ENCODE peak calls at places on chromosomes 2 and 18, in six cellular contexts. M is effector memory CD4-positive, alpha-beta T cell; X is psoas muscle; H is fibroblast of the aortic adventitia; U is NT2/D1; T is Jurkat, Clone E6-1. I is an unnamed sample.

GRCh38 chr2:79596403-79596802 is 83.6 kb downstream of the CTNNA2 start:
- DNase-seq in M (no peak), U (peak), T (no peak), X (no peak), H (no peak), I (no peak)

GRCh38 chr18:41842886-41843285 is 112.1 kb upstream of the PIK3C3 start:
- DNase-seq in M (no peak), T (no peak), H (no peak), X (no peak), U (no peak), I (no peak)

GRCh38 chr2:20666364-20667150 is at the start of gene GDF7:
- DNase-seq in H (peak), U (no peak), M (no peak), T (no peak), X (peak), I (peak)

GRCh38 chr2:205633994-205634393 is 48.3 kb upstream of the NRP2 start:
- DNase-seq in H (peak), U (no peak), T (no peak), X (no peak), M (no peak), I (no peak)

GRCh38 chr2:44526352-44526751 is 164.6 kb downstream of the CAMKMT start:
- DNase-seq in H (no peak), M (no peak), T (no peak), X (no peak), U (no peak), I (no peak)

GRCh38 chr2:127045792-127046501 is 61.0 kb downstream of the BIN1 start:
- DNase-seq in H (peak), U (no peak), M (no peak), T (no peak), X (no peak), I (no peak)

GRCh38 chr2:226791056-226791486 is 8.5 kb downstream of the IRS1 start:
- DNase-seq in M (no peak), U (no peak), T (peak), X (no peak), H (peak), I (no peak)

GRCh38 chr2:168639501-168639900 is 162.9 kb upstream of the NOSTRIN start:
- DNase-seq in U (peak), M (no peak), H (peak), X (peak), T (no peak), I (no peak)

GRCh38 chr2:220555961-220556360 is 928.5 kb downstream of the SLC4A3 start:
- DNase-seq in T (no peak), H (no peak), M (no peak), U (no peak), X (no peak), I (no peak)

GRCh38 chr2:106961328-106961727 is 75.4 kb upstream of the ST6GAL2 start:
- DNase-seq in U (no peak), H (no peak), X (no peak), M (no peak), T (no peak), I (no peak)

GRCh38 chr18:31610841-31611240 is 19.2 kb downstream of the TTR start:
- DNase-seq in X (no peak), U (peak), M (no peak), T (peak), H (peak), I (no peak)

GRCh38 chr2:133655565-133656113 is 87.4 kb upstream of the NCKAP5 start:
- DNase-seq in T (no peak), M (no peak), X (no peak), U (no peak), H (peak), I (no peak)

DNA sequence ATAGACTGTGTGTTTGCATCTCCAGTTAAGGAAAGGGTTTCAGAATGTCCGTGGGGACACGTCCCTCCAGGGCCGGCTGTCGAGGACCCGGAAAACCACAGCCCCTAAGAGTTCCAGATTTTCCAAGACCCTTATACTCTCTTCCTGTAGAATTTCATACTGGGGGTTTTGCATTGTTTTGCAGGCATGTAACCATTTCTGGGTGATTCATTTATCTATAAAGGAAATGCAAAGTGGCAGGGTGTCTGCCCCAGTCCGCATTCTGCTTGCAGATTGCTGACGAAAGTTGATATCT is 8.5 kb downstream of the SP9 start:
- DNase-seq in M (no peak), X (no peak), U (no peak), T (no peak), H (no peak), I (no peak)
- H3K4me3 ChIP-seq in M (no peak), X (no peak), U (peak), T (no peak), H (no peak), I (no peak)

GRCh38 chr2:26178246-26178645 is 5.4 kb downstream of the GAREM2 start:
- DNase-seq in X (no peak), H (no peak), T (no peak), M (no peak), U (no peak), I (no peak)
- H3K4me3 ChIP-seq in X (no peak), H (no peak), T (peak), M (peak), U (no peak), I (no peak)

DNA sequence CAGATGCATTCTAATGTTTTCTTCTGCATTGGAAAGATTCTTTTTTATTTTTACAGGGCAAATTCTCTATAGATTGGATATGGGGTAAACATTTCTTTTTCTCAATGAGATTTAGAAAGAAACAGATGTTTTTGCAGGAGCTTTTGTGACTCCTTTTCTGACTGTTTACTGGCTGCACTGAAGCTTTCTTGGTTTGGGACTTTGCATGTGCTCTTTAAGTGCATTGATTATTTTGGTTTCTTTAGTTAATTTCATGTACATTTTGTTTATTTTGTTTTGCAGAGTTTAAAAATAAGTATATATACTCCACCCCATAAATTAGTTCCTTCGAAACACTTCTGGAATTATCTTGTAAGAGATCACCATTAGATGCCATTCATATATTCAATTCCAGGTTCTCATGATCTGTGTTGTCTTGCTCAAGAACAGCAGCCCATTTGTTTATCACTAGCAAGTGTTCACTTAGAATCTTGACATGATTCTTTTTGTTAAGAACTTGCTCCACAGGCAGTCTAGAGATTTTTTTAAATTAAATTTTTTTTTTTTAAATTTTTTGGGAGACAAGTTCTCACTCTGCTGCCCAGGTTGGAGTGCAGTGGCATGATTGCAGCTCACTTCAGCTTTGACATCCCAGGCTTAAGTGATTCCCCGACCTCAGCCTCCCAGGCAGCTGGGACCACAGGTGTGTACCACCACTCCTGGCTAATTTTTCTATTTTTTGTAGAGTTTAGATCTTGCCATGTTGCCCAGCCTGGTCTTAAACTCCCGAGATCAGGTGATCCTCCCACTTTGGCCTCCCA is 233.7 kb downstream of the MYCN start:
- DNase-seq in H (no peak), M (no peak), X (no peak), T (no peak), U (no peak), I (no peak)
- H3K4me3 ChIP-seq in H (no peak), M (no peak), X (no peak), T (no peak), U (no peak), I (no peak)

DNA sequence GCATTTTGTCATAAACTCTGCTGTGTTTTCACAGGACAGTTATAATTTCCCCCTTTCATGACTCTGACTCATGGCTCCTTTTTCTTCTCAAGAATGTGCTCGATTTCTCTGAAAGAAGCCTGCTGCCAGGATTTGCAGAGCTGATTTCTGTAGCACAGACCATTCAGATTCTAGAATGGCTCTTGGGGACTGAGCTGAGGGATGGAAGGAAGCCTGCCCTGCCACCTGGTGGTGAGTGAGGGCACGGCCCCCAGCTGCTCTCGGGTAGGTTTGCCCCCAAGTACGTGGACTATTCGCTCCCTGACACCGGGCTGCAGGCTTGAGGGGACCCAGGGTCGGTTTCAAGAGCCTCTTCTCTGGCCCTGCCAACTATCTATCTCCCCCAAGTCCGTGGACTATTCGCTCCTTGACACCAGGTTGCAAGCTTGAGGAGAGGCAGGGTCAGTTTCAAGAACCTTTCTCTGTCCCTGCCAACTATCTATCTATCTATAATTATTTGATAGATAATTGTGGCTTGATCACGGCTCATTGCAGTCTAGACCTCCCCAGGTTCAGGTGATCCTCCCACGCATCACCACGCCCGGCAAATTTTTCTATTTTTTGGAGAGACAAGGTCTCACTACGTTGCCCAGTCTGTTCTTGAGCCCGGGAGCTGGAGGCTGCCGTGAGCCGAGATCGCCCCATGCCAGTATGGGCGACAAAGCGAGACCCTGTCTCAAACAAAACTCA is 1.4 kb upstream of the SMYD5 start:
- DNase-seq in M (peak), X (peak), H (peak), U (peak), T (peak), I (peak)
- H3K4me3 ChIP-seq in M (no peak), X (no peak), H (no peak), U (no peak), T (no peak), I (no peak)

DNA sequence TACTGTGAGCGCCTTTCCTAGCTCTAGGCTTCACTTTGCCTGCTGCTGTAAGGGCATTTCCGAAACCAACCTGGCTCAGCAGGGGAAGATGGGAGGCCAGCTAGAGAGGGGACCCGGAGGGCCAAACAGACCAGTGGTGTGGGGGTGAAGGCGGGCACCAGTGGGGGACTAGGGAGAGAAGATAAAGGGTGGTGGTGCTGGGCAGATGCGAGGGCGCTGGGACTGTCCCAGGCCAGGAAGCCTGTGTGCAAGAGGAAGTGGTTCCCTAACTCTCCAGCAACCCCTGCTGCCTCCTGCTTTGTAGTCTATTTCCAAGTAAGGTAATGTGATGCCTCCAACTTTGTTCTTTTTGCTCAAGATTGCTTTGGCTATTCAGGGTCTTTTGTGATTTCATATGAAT is 73.1 kb downstream of the DNAH7 start:
- DNase-seq in T (peak), M (no peak), U (no peak), X (no peak), H (no peak), I (no peak)
- H3K4me3 ChIP-seq in T (no peak), M (no peak), U (no peak), X (no peak), H (no peak), I (no peak)

GRCh38 chr18:26342646-26343045 is 116.4 kb downstream of the TAF4B start:
- DNase-seq in U (no peak), X (no peak), T (no peak), M (no peak), H (no peak), I (no peak)
- H3K4me3 ChIP-seq in U (no peak), X (no peak), T (no peak), M (no peak), H (no peak), I (no peak)

GRCh38 chr2:232501331-232501771 is 13.7 kb upstream of the ECEL1 start:
- DNase-seq in X (no peak), M (no peak), T (no peak), H (no peak), U (no peak), I (no peak)

GRCh38 chr2:232503792-232504323 is 16.2 kb upstream of the ECEL1 start:
- DNase-seq in H (no peak), U (no peak), X (no peak), M (no peak), T (no peak), I (no peak)

GRCh38 chr2:232502901-232503791 is 15.5 kb upstream of the ECEL1 start:
- DNase-seq in T (no peak), U (no peak), X (no peak), H (peak), M (peak), I (peak)

GRCh38 chr2:232501794-232502499 is 14.3 kb upstream of the ECEL1 start:
- DNase-seq in M (no peak), T (no peak), U (no peak), H (no peak), X (no peak), I (no peak)

GRCh38 chr2:232502513-232502900 is 14.9 kb upstream of the ECEL1 start:
- DNase-seq in H (peak), M (peak), X (no peak), U (no peak), T (peak), I (peak)
- H3K4me3 ChIP-seq in H (no peak), M (no peak), X (no peak), U (peak), T (no peak), I (no peak)

DNA sequence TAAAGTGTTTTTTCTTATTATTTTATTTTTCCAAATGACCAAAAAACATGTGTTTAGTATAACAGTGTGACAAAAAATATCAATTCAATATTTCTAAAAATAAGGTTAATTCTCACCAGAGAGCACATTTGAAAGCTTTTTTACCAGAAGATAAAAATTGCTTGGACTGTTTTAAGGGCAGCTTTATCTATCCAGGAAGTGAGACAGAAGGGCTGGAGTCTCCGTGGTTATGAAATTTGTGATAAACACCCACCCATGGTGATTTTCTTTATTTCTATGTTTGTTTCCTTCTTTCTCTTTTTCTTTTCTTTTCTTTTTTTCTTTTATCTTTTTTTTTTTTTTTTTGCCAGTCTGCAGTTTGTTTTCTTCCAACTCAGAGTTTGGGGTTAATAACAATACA is 298.5 kb downstream of the PIEZO2 start:
- DNase-seq in X (no peak), T (no peak), H (peak), U (no peak), M (no peak), I (no peak)
- H3K4me3 ChIP-seq in X (no peak), T (no peak), H (no peak), U (no peak), M (no peak), I (no peak)